ENCODE peak calls at places on chromosomes 7 and 10, in five cellular contexts. H, P, E, L and W are unnamed samples.

GRCh38 chr10:68560916-68561691 is 967 bp downstream of the TET1 start:
- DNase-seq in H (no peak), P (peak), E (no peak), L (peak), W (peak)

GRCh38 chr7:22572292-22572691 is 72.3 kb upstream of the STEAP1B start:
- DNase-seq in H (no peak), P (no peak), E (no peak), L (no peak), W (no peak)

GRCh38 chr7:38311329-38311937 is 38.0 kb upstream of the TARP start:
- DNase-seq in H (no peak), P (peak), E (no peak), L (peak), W (peak)

GRCh38 chr10:130554701-130555410 is 418.7 kb downstream of the GLRX3 start:
- DNase-seq in H (no peak), P (no peak), E (no peak), L (no peak), W (no peak)

GRCh38 chr10:121753726-121754476 is 155.7 kb upstream of the FGFR2 start:
- DNase-seq in H (no peak), P (peak), E (no peak), L (no peak), W (no peak)

GRCh38 chr10:78570633-78571032 is 498.1 kb upstream of the ZMIZ1 start:
- DNase-seq in H (no peak), P (no peak), E (no peak), L (no peak), W (no peak)

GRCh38 chr10:106267591-106267990 is 896.9 kb downstream of the SORCS1 start:
- DNase-seq in H (no peak), P (no peak), E (no peak), L (no peak), W (no peak)

GRCh38 chr7:87144173-87144657 is 8.0 kb upstream of the DMTF1 start:
- DNase-seq in H (no peak), P (peak), E (no peak), L (no peak), W (no peak)

GRCh38 chr7:101410743-101411476 is 48.2 kb downstream of the COL26A1 start:
- DNase-seq in H (peak), P (peak), E (no peak), L (no peak), W (peak)

GRCh38 chr10:62814901-62815372 is 1.2 kb downstream of the EGR2 start:
- DNase-seq in H (peak), P (no peak), E (no peak), L (peak), W (peak)

GRCh38 chr10:43196981-43197833 is 59.0 kb downstream of the CSGALNACT2 start:
- DNase-seq in H (no peak), P (peak), E (no peak), L (no peak), W (peak)

GRCh38 chr10:114511875-114512274 is 107.6 kb upstream of the AFAP1L2 start:
- DNase-seq in H (no peak), P (no peak), E (no peak), L (no peak), W (no peak)

GRCh38 chr7:95472521-95473160 is 13.1 kb upstream of the ASB4 start:
- DNase-seq in H (no peak), P (no peak), E (no peak), L (no peak), W (no peak)

GRCh38 chr7:131845573-131846337 is 289.3 kb upstream of the PODXL start:
- DNase-seq in H (no peak), P (no peak), E (no peak), L (no peak), W (no peak)

GRCh38 chr7:134696261-134696660 is 49.6 kb downstream of the BPGM start:
- DNase-seq in H (no peak), P (no peak), E (no peak), L (no peak), W (no peak)

GRCh38 chr7:112202819-112203218 is 3.4 kb downstream of the DOCK4 start:
- DNase-seq in H (peak), P (no peak), E (no peak), L (peak), W (peak)

GRCh38 chr7:35508623-35509400 is 186.1 kb downstream of the HERPUD2 start:
- DNase-seq in H (no peak), P (no peak), E (peak), L (no peak), W (no peak)

GRCh38 chr7:85471740-85472139 is 284.9 kb upstream of the SEMA3D start:
- DNase-seq in H (no peak), P (no peak), E (peak), L (no peak), W (no peak)

GRCh38 chr10:31875608-31876007 is 53.0 kb downstream of the ARHGAP12 start:
- DNase-seq in H (no peak), P (no peak), E (no peak), L (no peak), W (no peak)

GRCh38 chr7:65216469-65216868 is 157.2 kb upstream of the ZNF92 start:
- DNase-seq in H (peak), P (no peak), E (peak), L (no peak), W (peak)

GRCh38 chr7:119630570-119630969 is 642.4 kb upstream of the KCND2 start:
- DNase-seq in H (no peak), P (no peak), E (no peak), L (no peak), W (no peak)

GRCh38 chr10:74771054-74771453 is 55.3 kb upstream of the KAT6B start:
- DNase-seq in H (no peak), P (no peak), E (no peak), L (no peak), W (no peak)

GRCh38 chr7:157527686-157528085 is 190.9 kb downstream of the DNAJB6 start:
- DNase-seq in H (no peak), P (no peak), E (no peak), L (no peak), W (no peak)

GRCh38 chr10:34292675-34293074 is 522.4 kb downstream of the PARD3 start:
- DNase-seq in H (no peak), P (no peak), E (no peak), L (no peak), W (no peak)

GRCh38 chr7:55134786-55135185 is 116.0 kb downstream of the EGFR start:
- DNase-seq in H (no peak), P (no peak), E (no peak), L (no peak), W (no peak)

GRCh38 chr7:157276091-157276561 is 60.7 kb upstream of the DNAJB6 start:
- DNase-seq in H (no peak), P (no peak), E (no peak), L (no peak), W (no peak)

GRCh38 chr10:50360077-50360476 is 108.8 kb upstream of the ASAH2 start:
- DNase-seq in H (no peak), P (no peak), E (no peak), L (no peak), W (no peak)

GRCh38 chr10:49140306-49141175 is 6.7 kb upstream of the FAM170B start:
- DNase-seq in H (no peak), P (no peak), E (no peak), L (no peak), W (no peak)

GRCh38 chr10:99484626-99485581 is 47.8 kb upstream of the NKX2-3 start:
- DNase-seq in H (no peak), P (no peak), E (peak), L (no peak), W (no peak)